ENCODE peak calls at places on chromosome 2, in five cellular contexts. E is cardiac muscle cell, N is kidney, W is Calu3, V is dorsolateral prefrontal cortex. Z is an unnamed sample.

GRCh38 chr2:119106301-119106897 is 52.2 kb downstream of the C1QL2 start:
- DNase-seq in W (peak; percentile 51), N (no peak), V (no peak), E (peak; percentile 49), Z (no peak)

GRCh38 chr2:177392373-177393246 is at the start of gene AGPS:
- DNase-seq in N (peak; percentile 93), V (peak; percentile 76), E (peak; percentile 77), W (peak; percentile 88), Z (peak; percentile 66)

GRCh38 chr2:168731550-168732128 is 70.8 kb upstream of the NOSTRIN start:
- DNase-seq in W (no peak), V (no peak), E (no peak), N (no peak), Z (no peak)

GRCh38 chr2:190407662-190408537 is at the start of gene MFSD6:
- DNase-seq in W (peak; percentile 71), V (peak; percentile 72), E (no peak), N (peak; percentile 86), Z (peak; percentile 69)

GRCh38 chr2:237149425-237149824 is 63.7 kb downstream of the COPS8 start:
- DNase-seq in V (no peak), W (no peak), N (no peak), E (no peak), Z (no peak)

GRCh38 chr2:165837122-165837521 is 43.1 kb upstream of the GALNT3 start:
- DNase-seq in N (no peak), W (no peak), V (no peak), E (no peak), Z (no peak)

GRCh38 chr2:148667114-148667513 is 22.6 kb downstream of the EPC2 start:
- DNase-seq in N (no peak), E (no peak), W (no peak), V (no peak), Z (no peak)

GRCh38 chr2:32947484-32948143 is 861 bp downstream of the LTBP1 start:
- DNase-seq in W (peak; percentile 51), V (no peak), N (peak; percentile 76), E (peak; percentile 52), Z (peak; percentile 19)

GRCh38 chr2:204727368-204727767 is 182.1 kb downstream of the PARD3B start:
- DNase-seq in V (no peak), N (no peak), E (no peak), W (no peak), Z (no peak)
- TF ChIP-seq CTCF in V (no peak), N (no peak), E (no peak), W (no peak), Z (no peak)

GRCh38 chr2:42810126-42810970 is 18.0 kb upstream of the HAAO start:
- DNase-seq in E (peak; percentile 98), V (peak; percentile 93), W (peak; percentile 95), N (peak; percentile 98), Z (peak; percentile 96)
- TF ChIP-seq CTCF in E (no peak), V (no peak), W (no peak), N (no peak), Z (no peak)

GRCh38 chr2:8643996-8644356 is 37.9 kb upstream of the ID2 start:
- DNase-seq in N (no peak), E (no peak), W (no peak), V (no peak), Z (no peak)

GRCh38 chr2:8644605-8645175 is 37.2 kb upstream of the ID2 start:
- DNase-seq in N (no peak), V (no peak), E (peak; percentile 72), W (no peak), Z (no peak)

GRCh38 chr2:8642332-8643078 is 39.4 kb upstream of the ID2 start:
- DNase-seq in E (no peak), W (no peak), V (no peak), N (no peak), Z (no peak)

GRCh38 chr2:8645176-8645831 is 36.6 kb upstream of the ID2 start:
- DNase-seq in W (no peak), E (no peak), V (no peak), N (no peak), Z (no peak)

GRCh38 chr2:8643238-8643995 is 38.4 kb upstream of the ID2 start:
- DNase-seq in V (no peak), N (no peak), W (no peak), E (no peak), Z (no peak)
- TF ChIP-seq CTCF in V (no peak), N (no peak), W (no peak), E (no peak), Z (no peak)

DNA sequence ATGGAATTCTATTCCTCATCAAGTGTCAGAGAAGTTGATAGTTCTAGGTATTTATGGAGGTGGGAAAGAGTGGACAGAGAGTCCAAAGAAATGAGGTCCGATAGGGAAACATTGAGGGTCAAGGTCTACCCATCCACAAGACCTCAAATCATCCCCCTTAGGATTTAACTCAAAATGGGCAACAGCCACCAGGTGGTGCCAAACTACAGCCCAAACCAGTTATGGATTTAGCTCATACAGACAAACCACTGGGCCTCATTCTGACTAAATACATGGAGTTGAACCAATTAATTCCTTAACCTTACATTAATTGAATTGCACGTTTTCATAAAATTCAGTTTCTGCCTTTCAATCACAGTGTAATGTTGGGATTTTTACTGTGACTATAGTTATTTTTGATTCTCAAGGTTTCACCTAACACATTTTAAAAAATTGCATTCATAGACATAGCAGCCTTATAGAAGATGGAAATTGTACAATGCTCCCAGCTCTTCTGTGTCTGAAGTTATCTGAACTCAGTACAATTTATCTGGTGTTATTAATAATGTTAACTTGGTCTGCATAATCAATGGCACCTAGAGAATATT is 98.2 kb upstream of the HNMT start:
- DNase-seq in W (peak; percentile 70), E (peak; percentile 67), N (no peak), V (peak; percentile 19), Z (peak; percentile 19)
- TF ChIP-seq CTCF in W (peak; percentile 67), E (peak; percentile 73), N (peak; percentile 62), V (peak; percentile 68), Z (no peak)

GRCh38 chr2:20457027-20457426 is 10.2 kb downstream of the RHOB start:
- DNase-seq in W (no peak), V (no peak), N (no peak), E (peak; percentile 32), Z (no peak)
- TF ChIP-seq CTCF in W (no peak), V (no peak), N (no peak), E (no peak), Z (no peak)

DNA sequence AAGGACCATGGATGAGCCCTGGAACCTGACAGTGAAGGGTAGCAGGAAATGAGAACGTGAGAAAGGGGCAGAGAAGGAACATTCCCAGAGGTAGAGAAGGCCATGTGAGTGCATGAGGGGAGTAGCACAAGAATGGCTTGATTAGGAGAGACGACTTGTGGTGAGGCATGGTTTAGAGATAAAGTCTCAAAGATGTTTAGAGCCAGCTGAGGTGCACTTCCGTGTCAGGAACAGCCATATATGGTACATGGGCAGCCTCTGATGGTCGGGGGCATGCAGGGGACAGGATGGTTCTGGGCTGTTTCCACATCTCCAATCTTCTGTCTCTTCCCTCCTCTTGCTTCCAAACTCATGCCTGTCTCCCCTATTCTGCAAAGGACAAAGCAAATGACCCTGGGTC is 28.8 kb upstream of the EFEMP1 start:
- DNase-seq in W (no peak), V (no peak), N (no peak), E (peak; percentile 66), Z (no peak)
- TF ChIP-seq CTCF in W (no peak), V (no peak), N (no peak), E (no peak), Z (no peak)

Z was measured in activated B cell treated with CpG ODN at 0.5 μM for 24 hours.